ENCODE peak calls at places on chromosomes 3 and 15, in nine cellular contexts. Z is BE2C, N is lung, F is prostate gland, X is right lobe of liver, E is astrocyte, G is ovary, B is upper lobe of right lung, T is fibroblast of lung. Y is an unnamed sample. For H3K36me3, the result is how much of the 10 kb centered on the place peaks cover.

GRCh38 chr3:30720586-30721313 is 114.3 kb downstream of the TGFBR2 start:
- DNase-seq in Z (no peak), N (no peak), F (no peak), X (no peak), E (peak), G (no peak), B (no peak), T (peak), Y (peak)

GRCh38 chr3:15041950-15042349 is 23.2 kb downstream of the MRPS25 start:
- DNase-seq in Z (no peak), N (no peak), F (no peak), X (no peak), E (no peak), G (no peak), B (no peak), T (no peak), Y (no peak)

GRCh38 chr15:70526221-70526973 is 237.0 kb downstream of the UACA start:
- DNase-seq in Z (peak), N (no peak), F (peak), X (no peak), E (peak), G (no peak), B (no peak), T (no peak), Y (no peak)

GRCh38 chr3:143538577-143538981 is 309.7 kb downstream of the SLC9A9 start:
- DNase-seq in Z (no peak), N (no peak), F (no peak), X (no peak), E (peak), G (no peak), B (no peak), T (peak), Y (no peak)

GRCh38 chr3:188510366-188510765 is 356.4 kb downstream of the LPP start:
- DNase-seq in Z (no peak), N (no peak), F (no peak), X (no peak), E (peak), G (no peak), B (no peak), T (peak), Y (peak)

GRCh38 chr15:70976856-70977255 is 84.2 kb downstream of the LRRC49 start:
- DNase-seq in Z (no peak), N (no peak), F (no peak), X (no peak), E (peak), G (no peak), B (no peak), T (peak), Y (no peak)

GRCh38 chr3:46948830-46949671 is 27.5 kb downstream of the CCDC12 start:
- DNase-seq in Z (no peak), N (peak), F (no peak), X (peak), E (no peak), G (no peak), B (peak), T (no peak), Y (no peak)

GRCh38 chr3:17642474-17642873 is 100.0 kb downstream of the TBC1D5 start:
- DNase-seq in Z (no peak), N (no peak), F (no peak), X (no peak), E (no peak), G (no peak), B (no peak), T (no peak), Y (no peak)

GRCh38 chr3:54079729-54080128 is 42.6 kb upstream of the CACNA2D3 start:
- DNase-seq in Z (no peak), N (no peak), F (no peak), X (no peak), E (no peak), G (no peak), B (no peak), T (no peak), Y (no peak)

DNA sequence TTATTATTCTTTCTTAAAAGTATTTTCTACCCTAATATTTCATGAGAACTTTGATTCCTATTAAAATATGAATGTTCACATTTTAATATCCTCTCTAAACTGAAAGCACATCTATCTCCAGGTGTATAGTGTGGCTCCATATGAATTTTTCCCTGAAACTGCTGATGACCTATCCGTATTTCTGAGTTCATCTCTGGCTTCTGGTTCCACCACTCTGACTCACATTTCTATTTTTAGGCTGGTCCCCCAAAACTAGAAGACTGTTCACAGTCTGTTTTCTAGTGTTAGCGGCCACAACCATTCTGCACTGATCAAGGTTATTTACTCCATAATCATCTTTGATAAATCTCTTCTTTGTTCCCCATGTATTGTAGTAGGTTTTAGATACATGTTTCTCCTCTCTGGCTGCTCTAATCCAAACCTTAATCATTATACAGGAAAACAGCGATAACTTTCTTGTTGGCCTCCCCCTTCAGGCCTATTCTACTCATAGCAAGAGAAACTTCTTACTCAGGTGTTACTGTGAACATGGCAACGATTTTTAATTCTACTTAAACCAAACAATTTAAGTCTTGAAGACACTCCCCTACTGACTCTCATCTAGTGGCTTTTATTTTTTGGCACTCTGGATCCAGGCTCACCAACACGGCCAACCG is 12.8 kb downstream of the ADPGK start:
- DNase-seq in Z (no peak), N (no peak), F (no peak), X (no peak), E (no peak), G (no peak), B (no peak), T (no peak), Y (no peak)
- TF ChIP-seq CTCF in Z (peak), N (no peak), F (no peak), X (no peak), E (no peak), G (no peak), B (no peak), T (peak), Y (peak)

DNA sequence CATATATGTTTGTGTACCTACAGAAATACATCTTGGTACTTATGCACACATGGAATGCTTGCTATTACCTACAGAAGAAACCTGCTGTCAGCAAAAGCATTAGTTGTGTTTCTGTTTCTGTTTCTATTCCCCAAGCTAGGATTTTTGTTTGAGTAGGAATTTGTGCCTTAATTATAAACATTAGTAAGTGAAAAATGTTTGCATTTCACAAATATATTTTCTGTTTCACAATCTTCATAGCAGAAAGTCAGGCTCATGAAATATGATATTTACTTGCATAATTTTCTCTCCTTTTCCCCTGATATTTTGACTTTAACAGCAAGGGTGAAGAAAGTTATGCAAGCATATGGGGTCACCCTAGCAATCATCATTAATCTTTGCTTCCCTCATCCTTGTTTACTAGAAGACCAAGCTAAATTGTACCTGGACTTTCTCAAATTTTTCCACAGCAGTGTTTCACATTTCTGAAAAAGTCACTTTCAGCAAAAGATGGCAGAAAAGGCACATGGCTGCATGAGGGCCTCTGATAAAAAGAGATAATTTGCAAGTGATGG is 140.3 kb upstream of the SEMA6D start:
- DNase-seq in Z (no peak), N (no peak), F (no peak), X (no peak), E (no peak), G (no peak), B (no peak), T (peak), Y (no peak)
- H3K36me3 ChIP-seq in Z (under half), N (under half), F (under half), X (under half), E (under half), G (under half), B (under half), T (under half), Y (under half)

DNA sequence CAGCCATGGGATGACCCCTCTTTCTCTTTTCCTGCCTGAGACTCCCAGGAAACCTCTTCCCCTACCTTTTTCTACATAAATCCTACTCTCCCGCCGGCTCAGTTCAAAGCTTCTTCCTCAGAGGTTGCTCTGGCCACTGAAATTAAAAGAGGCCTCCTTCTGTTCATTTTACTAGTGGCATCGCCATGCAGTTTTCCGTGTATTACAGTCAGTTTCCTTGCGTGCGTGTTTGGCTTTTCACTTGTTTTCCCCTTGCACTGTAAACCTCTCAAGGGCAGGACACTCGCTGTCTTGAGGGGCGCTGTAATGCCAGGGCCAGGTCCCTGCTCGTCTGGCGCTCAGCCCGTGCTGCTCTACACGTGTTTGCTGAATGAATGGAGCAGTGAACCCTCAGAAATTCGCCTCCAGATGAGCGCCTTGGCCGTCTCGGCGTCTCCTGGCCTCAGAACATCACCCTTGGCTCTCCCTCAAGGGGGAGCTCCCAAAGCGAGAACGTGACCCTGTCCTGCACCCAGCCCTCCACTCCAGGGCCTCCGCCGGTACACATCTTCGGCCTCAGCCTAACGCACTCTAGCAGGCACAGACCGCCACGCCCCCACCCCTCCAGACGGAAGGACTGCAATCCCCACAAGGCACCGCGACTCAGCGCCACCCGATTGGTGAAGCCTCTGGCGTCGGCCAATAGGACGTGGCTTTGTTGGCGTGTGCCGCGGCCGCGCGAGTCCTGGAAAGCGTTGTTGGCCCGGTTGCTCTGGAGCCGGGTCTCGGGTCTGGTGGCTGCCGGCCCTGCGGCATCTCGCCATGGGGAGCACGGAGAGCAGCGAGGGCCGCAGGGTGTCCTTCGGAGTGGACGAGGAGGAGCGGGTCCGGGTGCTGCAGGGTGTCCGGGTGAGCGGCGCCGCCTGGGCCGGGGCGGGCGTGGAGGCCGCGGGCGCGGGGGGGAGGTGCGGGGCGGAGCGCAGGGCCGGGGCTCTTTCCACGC is at the start of gene CHCHD6:
- DNase-seq in Z (peak), N (peak), F (peak), X (peak), E (peak), G (peak), B (peak), T (peak), Y (peak)
- TF ChIP-seq CTCF in Z (peak), N (no peak), F (no peak), X (no peak), E (peak), G (no peak), B (no peak), T (no peak), Y (peak)

DNA sequence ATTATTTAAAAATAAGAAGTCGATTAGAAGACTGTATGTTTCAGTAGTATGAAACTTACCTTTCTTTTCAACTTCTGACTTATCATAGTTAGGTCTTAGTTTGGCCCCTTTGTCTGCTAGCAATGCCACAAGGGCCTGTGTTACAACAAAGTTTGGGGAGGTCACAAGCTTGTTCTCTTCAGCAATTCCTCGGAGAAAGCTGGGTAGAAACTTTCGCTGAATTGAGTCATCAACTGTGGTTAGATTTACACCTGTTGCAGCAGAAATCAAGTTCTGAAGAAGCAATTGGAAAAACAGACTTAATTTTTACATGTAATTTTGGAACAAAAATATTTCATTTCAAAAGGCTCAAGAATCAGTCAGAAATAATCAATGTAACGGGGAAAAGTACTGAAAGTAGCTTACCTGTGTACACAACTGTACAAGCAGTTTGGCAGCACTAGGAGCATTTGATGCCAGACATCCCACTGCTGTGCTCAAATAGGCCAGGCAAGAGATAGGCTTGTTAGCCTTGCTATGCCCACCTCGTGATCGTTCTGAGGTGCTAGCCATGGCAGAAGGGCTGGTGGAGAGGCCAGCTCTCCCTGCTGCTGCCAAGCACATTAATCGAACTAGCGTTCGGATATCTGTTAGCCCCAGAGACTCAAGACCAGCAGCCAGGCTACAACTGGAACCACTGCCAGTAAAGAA is 58.6 kb downstream of the FBXL22 start:
- DNase-seq in Z (no peak), N (no peak), F (no peak), X (no peak), E (no peak), G (no peak), B (no peak), T (no peak), Y (no peak)
- H3K36me3 ChIP-seq in Z (half or more), N (under half), F (under half), X (under half), E (under half), G (under half), B (half or more), T (under half), Y (under half)

GRCh38 chr3:109702252-109702651 is 364.9 kb upstream of the DPPA4 start:
- DNase-seq in Z (no peak), N (no peak), F (no peak), X (no peak), E (peak), G (no peak), B (no peak), T (peak), Y (peak)

DNA sequence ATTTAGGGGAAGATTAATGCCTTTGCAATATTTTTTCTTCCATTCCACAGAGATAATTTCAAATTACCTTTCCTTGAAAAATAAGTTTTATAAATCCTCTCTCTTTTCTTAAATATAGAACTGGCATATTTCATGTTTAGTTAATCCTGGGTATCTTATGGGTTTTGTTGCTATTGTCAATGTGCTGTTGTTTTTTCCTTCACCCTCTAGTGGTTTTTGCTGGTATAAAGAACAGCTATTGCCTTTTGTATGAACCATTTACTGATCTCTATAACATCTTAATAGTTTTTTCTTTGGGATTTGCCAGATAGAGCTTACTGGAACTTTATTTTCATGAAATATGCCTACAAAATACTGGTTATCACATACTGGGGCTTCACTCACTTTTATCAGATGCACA is 359.6 kb upstream of the DPPA4 start:
- DNase-seq in Z (no peak), N (no peak), F (no peak), X (no peak), E (no peak), G (no peak), B (no peak), T (no peak), Y (no peak)
- TF ChIP-seq CTCF in Z (no peak), N (no peak), F (no peak), X (no peak), E (no peak), G (no peak), B (no peak), T (no peak), Y (no peak)